ENCODE peak calls at places on chromosome 21, in seven cellular contexts. H is trophoblast cell, S is mesendoderm, A is neuronal stem cell, V is IMR-90, P is H1, R is H9. I is an unnamed sample. For H3K79me1, the result is how much of the 10 kb centered on the place peaks cover.

GRCh38 chr21:25963186-25963585 is 207.4 kb downstream of the APP start:
- DNase-seq in H (peak), S (no peak), A (no peak), V (peak), P (no peak), R (no peak), I (peak)

GRCh38 chr21:37367758-37368535 is 1.4 kb downstream of the DYRK1A start:
- DNase-seq in H (peak), S (peak), A (no peak), V (peak), P (peak), R (no peak), I (peak)

GRCh38 chr21:15788847-15789548 is 59.2 kb downstream of the USP25 start:
- DNase-seq in H (peak), S (peak), A (no peak), V (peak), P (no peak), R (no peak), I (peak)

GRCh38 chr21:37445228-37445627 is 78.7 kb downstream of the DYRK1A start:
- DNase-seq in H (no peak), S (no peak), A (no peak), V (peak), P (no peak), R (no peak), I (peak)

GRCh38 chr21:15436031-15436430 is 293.8 kb upstream of the USP25 start:
- DNase-seq in H (no peak), S (no peak), A (no peak), V (no peak), P (no peak), R (no peak), I (no peak)

GRCh38 chr21:43658094-43658725 is 1.1 kb downstream of the HSF2BP start:
- DNase-seq in H (peak), S (no peak), A (no peak), V (no peak), P (no peak), R (no peak), I (no peak)

GRCh38 chr21:16571594-16571993 is 841.8 kb downstream of the USP25 start:
- DNase-seq in H (peak), S (no peak), A (no peak), V (no peak), P (no peak), R (no peak), I (no peak)

GRCh38 chr21:44735821-44736220 is 24.4 kb upstream of the TSPEAR start:
- DNase-seq in H (no peak), S (no peak), A (no peak), V (no peak), P (peak), R (peak), I (no peak)

GRCh38 chr21:45098867-45099266 is 24.5 kb downstream of the ADARB1 start:
- DNase-seq in H (no peak), S (peak), A (no peak), V (no peak), P (no peak), R (no peak), I (peak)

GRCh38 chr21:29521872-29522271 is 223.2 kb downstream of the BACH1 start:
- DNase-seq in H (no peak), S (no peak), A (no peak), V (no peak), P (no peak), R (no peak), I (no peak)

DNA sequence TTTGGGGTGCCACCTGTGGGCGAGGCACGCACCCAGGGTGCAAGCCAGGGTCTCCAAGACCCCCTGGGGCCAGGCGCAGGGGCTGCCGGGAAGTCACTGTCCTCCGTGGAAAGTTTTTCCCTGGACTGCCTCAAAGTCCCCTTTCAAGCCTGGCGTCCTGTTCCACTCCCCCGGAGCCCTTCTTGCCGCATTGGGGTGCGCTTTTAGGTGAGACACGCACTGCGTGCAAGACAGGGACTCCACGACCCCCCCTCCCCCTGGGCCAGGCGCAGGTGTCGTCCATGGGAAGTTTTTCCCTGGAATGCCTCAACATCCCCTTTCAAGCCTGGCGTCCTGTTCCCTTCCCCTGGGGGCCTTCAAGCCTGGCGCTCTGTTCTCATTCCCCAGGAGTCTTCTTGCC is 137.1 kb downstream of the LIPI start:
- DNase-seq in H (no peak), S (no peak), A (no peak), V (no peak), P (no peak), R (no peak), I (no peak)
- H2AK5ac ChIP-seq in H (no peak), S (no peak), A (no peak), V (no peak), P (no peak), R (no peak), I (no peak)

GRCh38 chr21:38986460-38987395 is 181.0 kb downstream of the ETS2 start:
- DNase-seq in H (no peak), S (no peak), A (no peak), V (no peak), P (no peak), R (no peak), I (no peak)
- H2BK5ac ChIP-seq in H (no peak), S (no peak), A (no peak), V (no peak), P (no peak), R (no peak), I (no peak)

GRCh38 chr21:42127164-42128125 is 56.3 kb downstream of the UMODL1 start:
- DNase-seq in H (no peak), S (no peak), A (no peak), V (no peak), P (no peak), R (no peak), I (no peak)
- H3K79me1 ChIP-seq in H (under half), S (under half), A (under half), V (under half), P (under half), R (under half), I (under half)

GRCh38 chr21:32350211-32350980 is 42.4 kb downstream of the URB1 start:
- DNase-seq in H (no peak), S (no peak), A (no peak), V (no peak), P (no peak), R (peak), I (no peak)

GRCh38 chr21:32350981-32351380 is 41.8 kb downstream of the URB1 start:
- DNase-seq in H (peak), S (no peak), A (no peak), V (no peak), P (no peak), R (peak), I (no peak)

GRCh38 chr21:32347887-32348450 is 44.8 kb downstream of the URB1 start:
- DNase-seq in H (no peak), S (no peak), A (no peak), V (no peak), P (no peak), R (no peak), I (no peak)

GRCh38 chr21:32348604-32349332 is 44.0 kb downstream of the URB1 start:
- DNase-seq in H (peak), S (no peak), A (no peak), V (no peak), P (no peak), R (peak), I (no peak)

GRCh38 chr21:32349333-32349944 is 43.4 kb downstream of the URB1 start:
- DNase-seq in H (no peak), S (no peak), A (no peak), V (no peak), P (no peak), R (no peak), I (no peak)
- H2AK5ac ChIP-seq in H (no peak), S (no peak), A (no peak), V (no peak), P (no peak), R (no peak), I (no peak)

DNA sequence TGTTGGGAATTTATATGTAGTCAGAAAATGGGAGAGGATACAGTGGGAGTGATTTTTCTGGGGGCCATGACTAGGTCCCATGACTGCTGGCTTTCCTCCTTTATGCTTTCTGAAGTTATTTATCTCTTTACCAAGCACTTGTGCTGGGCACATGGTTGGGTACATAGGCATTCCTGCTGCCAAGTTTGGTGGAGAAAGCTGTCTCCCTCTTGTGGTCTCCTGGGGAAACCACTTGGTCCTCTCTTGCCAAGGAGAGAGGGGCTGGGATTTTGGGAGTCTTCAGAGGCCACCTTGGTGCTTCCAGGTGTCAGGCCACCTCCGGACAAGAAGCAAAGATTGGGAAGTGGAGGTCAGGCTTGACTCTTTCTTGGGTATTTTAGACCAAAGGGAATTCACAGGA is 120.2 kb upstream of the KCNE2 start:
- DNase-seq in H (peak), S (peak), A (no peak), V (peak), P (peak), R (peak), I (peak)
- H2BK5ac ChIP-seq in H (no peak), S (no peak), A (no peak), V (no peak), P (no peak), R (no peak), I (no peak)